ENCODE peak calls at places on chromosomes 7 and 10, in nine cellular contexts. One of them, this sample, is unnamed.

GRCh38 chr10:110657968-110658691 is 14.0 kb downstream of the RBM20 start:
- DNase-seq in breast epithelium: no peak
- DNase-seq in left ventricle myocardium inferior: no peak
- DNase-seq in brain microvascular endothelial cell: no peak
- DNase-seq in neural progenitor cell: no peak
- DNase-seq in AG09309: no peak
- DNase-seq in uterus: no peak
- DNase-seq in fibroblast of mammary gland: no peak
- DNase-seq in fibroblast of lung: no peak
- DNase-seq in this sample: no peak

GRCh38 chr7:33886100-33886623 is 19.2 kb upstream of the BMPER start:
- DNase-seq in fibroblast of lung: no peak
- DNase-seq in brain microvascular endothelial cell: no peak
- DNase-seq in fibroblast of mammary gland: peak
- DNase-seq in breast epithelium: no peak
- DNase-seq in neural progenitor cell: peak
- DNase-seq in left ventricle myocardium inferior: no peak
- DNase-seq in AG09309: no peak
- DNase-seq in uterus: no peak
- DNase-seq in this sample: no peak

GRCh38 chr7:80721880-80722595 is 83.6 kb downstream of the CD36 start:
- DNase-seq in left ventricle myocardium inferior: no peak
- DNase-seq in fibroblast of lung: peak
- DNase-seq in uterus: peak
- DNase-seq in breast epithelium: no peak
- DNase-seq in neural progenitor cell: peak
- DNase-seq in brain microvascular endothelial cell: peak
- DNase-seq in AG09309: peak
- DNase-seq in fibroblast of mammary gland: peak
- DNase-seq in this sample: peak

GRCh38 chr10:77548157-77548556 is 89.5 kb downstream of the KCNMA1 start:
- DNase-seq in brain microvascular endothelial cell: no peak
- DNase-seq in fibroblast of lung: no peak
- DNase-seq in left ventricle myocardium inferior: no peak
- DNase-seq in uterus: no peak
- DNase-seq in AG09309: no peak
- DNase-seq in fibroblast of mammary gland: no peak
- DNase-seq in breast epithelium: no peak
- DNase-seq in neural progenitor cell: no peak
- DNase-seq in this sample: no peak

GRCh38 chr7:2474813-2475677 is 1.2 kb downstream of the GRIFIN start:
- DNase-seq in breast epithelium: no peak
- DNase-seq in neural progenitor cell: no peak
- DNase-seq in fibroblast of lung: no peak
- DNase-seq in left ventricle myocardium inferior: no peak
- DNase-seq in AG09309: no peak
- DNase-seq in brain microvascular endothelial cell: no peak
- DNase-seq in fibroblast of mammary gland: no peak
- DNase-seq in uterus: no peak
- DNase-seq in this sample: no peak

GRCh38 chr7:98816206-98816605 is 53.6 kb downstream of the TMEM130 start:
- DNase-seq in uterus: no peak
- DNase-seq in breast epithelium: no peak
- DNase-seq in brain microvascular endothelial cell: no peak
- DNase-seq in fibroblast of lung: no peak
- DNase-seq in left ventricle myocardium inferior: peak
- DNase-seq in AG09309: no peak
- DNase-seq in fibroblast of mammary gland: no peak
- DNase-seq in neural progenitor cell: no peak
- DNase-seq in this sample: no peak

GRCh38 chr7:155961241-155962190 is 149.3 kb upstream of the SHH start:
- DNase-seq in fibroblast of mammary gland: peak
- DNase-seq in neural progenitor cell: peak
- DNase-seq in AG09309: no peak
- DNase-seq in uterus: no peak
- DNase-seq in brain microvascular endothelial cell: peak
- DNase-seq in left ventricle myocardium inferior: no peak
- DNase-seq in breast epithelium: no peak
- DNase-seq in fibroblast of lung: no peak
- DNase-seq in this sample: no peak

GRCh38 chr7:4882169-4882741 is 1.3 kb downstream of the RADIL start:
- DNase-seq in fibroblast of mammary gland: peak
- DNase-seq in left ventricle myocardium inferior: peak
- DNase-seq in neural progenitor cell: peak
- DNase-seq in fibroblast of lung: peak
- DNase-seq in brain microvascular endothelial cell: peak
- DNase-seq in AG09309: peak
- DNase-seq in uterus: peak
- DNase-seq in breast epithelium: peak
- DNase-seq in this sample: no peak

GRCh38 chr10:6473901-6474370 is 106.1 kb downstream of the PRKCQ start:
- DNase-seq in uterus: no peak
- DNase-seq in brain microvascular endothelial cell: no peak
- DNase-seq in breast epithelium: no peak
- DNase-seq in AG09309: no peak
- DNase-seq in neural progenitor cell: no peak
- DNase-seq in fibroblast of mammary gland: no peak
- DNase-seq in fibroblast of lung: peak
- DNase-seq in left ventricle myocardium inferior: no peak
- DNase-seq in this sample: no peak

GRCh38 chr7:108463613-108464012 is 7.4 kb upstream of the NRCAM start:
- DNase-seq in left ventricle myocardium inferior: no peak
- DNase-seq in fibroblast of mammary gland: no peak
- DNase-seq in fibroblast of lung: no peak
- DNase-seq in breast epithelium: no peak
- DNase-seq in brain microvascular endothelial cell: no peak
- DNase-seq in AG09309: no peak
- DNase-seq in uterus: no peak
- DNase-seq in neural progenitor cell: no peak
- DNase-seq in this sample: no peak

GRCh38 chr7:116715087-116715486 is 43.1 kb downstream of the MET start:
- DNase-seq in AG09309: no peak
- DNase-seq in fibroblast of lung: peak
- DNase-seq in neural progenitor cell: no peak
- DNase-seq in breast epithelium: no peak
- DNase-seq in uterus: no peak
- DNase-seq in left ventricle myocardium inferior: no peak
- DNase-seq in fibroblast of mammary gland: peak
- DNase-seq in brain microvascular endothelial cell: no peak
- DNase-seq in this sample: no peak

GRCh38 chr10:121466424-121466823 is 131.8 kb downstream of the FGFR2 start:
- DNase-seq in fibroblast of mammary gland: no peak
- DNase-seq in breast epithelium: no peak
- DNase-seq in AG09309: no peak
- DNase-seq in neural progenitor cell: no peak
- DNase-seq in uterus: no peak
- DNase-seq in left ventricle myocardium inferior: no peak
- DNase-seq in brain microvascular endothelial cell: no peak
- DNase-seq in fibroblast of lung: no peak
- DNase-seq in this sample: no peak

GRCh38 chr7:108181073-108181985 is 51.2 kb upstream of the LAMB4 start:
- DNase-seq in fibroblast of mammary gland: peak
- DNase-seq in brain microvascular endothelial cell: peak
- DNase-seq in uterus: no peak
- DNase-seq in neural progenitor cell: peak
- DNase-seq in fibroblast of lung: peak
- DNase-seq in AG09309: no peak
- DNase-seq in breast epithelium: no peak
- DNase-seq in left ventricle myocardium inferior: no peak
- DNase-seq in this sample: no peak

GRCh38 chr7:115047968-115048720 is 126.2 kb downstream of the MDFIC start:
- DNase-seq in AG09309: peak
- DNase-seq in neural progenitor cell: no peak
- DNase-seq in breast epithelium: no peak
- DNase-seq in fibroblast of lung: peak
- DNase-seq in left ventricle myocardium inferior: no peak
- DNase-seq in uterus: no peak
- DNase-seq in fibroblast of mammary gland: peak
- DNase-seq in brain microvascular endothelial cell: peak
- DNase-seq in this sample: no peak

GRCh38 chr7:121195859-121196588 is 132.8 kb upstream of the WNT16 start:
- DNase-seq in uterus: no peak
- DNase-seq in breast epithelium: no peak
- DNase-seq in brain microvascular endothelial cell: peak
- DNase-seq in fibroblast of lung: no peak
- DNase-seq in fibroblast of mammary gland: no peak
- DNase-seq in neural progenitor cell: no peak
- DNase-seq in left ventricle myocardium inferior: no peak
- DNase-seq in AG09309: no peak
- DNase-seq in this sample: no peak

GRCh38 chr7:82056282-82056681 is 286.4 kb upstream of the HGF start:
- DNase-seq in AG09309: no peak
- DNase-seq in neural progenitor cell: no peak
- DNase-seq in uterus: no peak
- DNase-seq in fibroblast of lung: no peak
- DNase-seq in breast epithelium: no peak
- DNase-seq in left ventricle myocardium inferior: no peak
- DNase-seq in fibroblast of mammary gland: peak
- DNase-seq in brain microvascular endothelial cell: no peak
- DNase-seq in this sample: no peak

GRCh38 chr10:93259126-93259525 is 185.4 kb downstream of the CYP26A1 start:
- DNase-seq in fibroblast of lung: no peak
- DNase-seq in neural progenitor cell: no peak
- DNase-seq in uterus: no peak
- DNase-seq in brain microvascular endothelial cell: no peak
- DNase-seq in AG09309: no peak
- DNase-seq in breast epithelium: no peak
- DNase-seq in fibroblast of mammary gland: no peak
- DNase-seq in left ventricle myocardium inferior: no peak
- DNase-seq in this sample: no peak

GRCh38 chr7:100614308-100614861 is 2.0 kb downstream of the MOSPD3 start:
- DNase-seq in AG09309: no peak
- DNase-seq in uterus: no peak
- DNase-seq in breast epithelium: no peak
- DNase-seq in neural progenitor cell: no peak
- DNase-seq in fibroblast of mammary gland: peak
- DNase-seq in fibroblast of lung: no peak
- DNase-seq in brain microvascular endothelial cell: no peak
- DNase-seq in left ventricle myocardium inferior: no peak
- DNase-seq in this sample: no peak

GRCh38 chr7:137986252-137987010 is 15.5 kb downstream of the CREB3L2 start:
- DNase-seq in AG09309: peak
- DNase-seq in fibroblast of lung: peak
- DNase-seq in uterus: peak
- DNase-seq in fibroblast of mammary gland: peak
- DNase-seq in breast epithelium: no peak
- DNase-seq in left ventricle myocardium inferior: no peak
- DNase-seq in brain microvascular endothelial cell: no peak
- DNase-seq in neural progenitor cell: no peak
- DNase-seq in this sample: no peak

GRCh38 chr7:50712527-50713356 is 70.0 kb downstream of the GRB10 start:
- DNase-seq in AG09309: no peak
- DNase-seq in breast epithelium: no peak
- DNase-seq in uterus: no peak
- DNase-seq in brain microvascular endothelial cell: no peak
- DNase-seq in fibroblast of mammary gland: no peak
- DNase-seq in left ventricle myocardium inferior: no peak
- DNase-seq in fibroblast of lung: no peak
- DNase-seq in neural progenitor cell: no peak
- DNase-seq in this sample: no peak
- TF ChIP-seq CTCF in AG09309: no peak
- TF ChIP-seq CTCF in breast epithelium: no peak
- TF ChIP-seq CTCF in uterus: no peak
- TF ChIP-seq CTCF in brain microvascular endothelial cell: no peak
- TF ChIP-seq CTCF in fibroblast of mammary gland: no peak
- TF ChIP-seq CTCF in left ventricle myocardium inferior: no peak
- TF ChIP-seq CTCF in fibroblast of lung: peak
- TF ChIP-seq CTCF in neural progenitor cell: no peak
- TF ChIP-seq CTCF in this sample: no peak

GRCh38 chr10:4677296-4678021 is 148.5 kb upstream of the AKR1E2 start:
- DNase-seq in neural progenitor cell: no peak
- DNase-seq in AG09309: no peak
- DNase-seq in breast epithelium: no peak
- DNase-seq in fibroblast of lung: peak
- DNase-seq in uterus: no peak
- DNase-seq in left ventricle myocardium inferior: no peak
- DNase-seq in fibroblast of mammary gland: peak
- DNase-seq in brain microvascular endothelial cell: peak
- DNase-seq in this sample: no peak
- H3K4me3 ChIP-seq in neural progenitor cell: no peak
- H3K4me3 ChIP-seq in AG09309: no peak
- H3K4me3 ChIP-seq in breast epithelium: no peak
- H3K4me3 ChIP-seq in fibroblast of lung: no peak
- H3K4me3 ChIP-seq in uterus: no peak
- H3K4me3 ChIP-seq in left ventricle myocardium inferior: no peak
- H3K4me3 ChIP-seq in fibroblast of mammary gland: peak
- H3K4me3 ChIP-seq in brain microvascular endothelial cell: peak
- H3K4me3 ChIP-seq in this sample: no peak

DNA sequence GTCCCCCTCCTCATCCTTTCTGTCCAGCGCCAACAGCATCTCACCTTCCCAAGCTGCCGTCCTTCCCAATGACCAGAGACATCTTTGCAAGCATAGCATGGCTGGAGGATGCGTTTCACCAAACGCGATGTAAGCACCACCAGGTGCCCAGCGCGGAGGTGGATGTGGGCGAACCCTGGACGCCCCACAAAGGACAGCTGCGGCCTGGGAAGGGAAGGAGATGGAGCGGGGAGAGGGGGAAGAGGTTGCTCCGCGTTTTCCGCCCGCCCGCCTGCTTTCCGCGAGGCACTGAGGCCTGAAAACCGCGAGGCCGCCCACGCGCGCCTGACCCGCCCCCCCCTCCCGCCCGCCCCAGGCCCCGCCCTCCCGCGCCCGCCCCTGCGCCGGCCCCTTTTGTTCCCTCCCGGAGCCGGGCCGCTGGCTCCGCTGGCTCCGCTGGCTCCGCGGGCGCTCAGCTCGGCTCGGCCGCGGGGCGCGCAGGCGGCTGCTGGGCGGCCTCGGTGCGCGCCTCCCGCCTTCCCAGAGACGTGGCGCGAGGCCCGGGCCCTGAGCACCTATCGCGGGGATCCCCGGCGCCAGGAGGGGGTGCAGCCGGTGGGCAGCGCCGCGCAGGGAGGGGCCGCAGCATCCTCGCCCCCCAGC is at the start of gene CLIP2:
- DNase-seq in breast epithelium: peak
- DNase-seq in brain microvascular endothelial cell: peak
- DNase-seq in fibroblast of lung: peak
- DNase-seq in uterus: peak
- DNase-seq in left ventricle myocardium inferior: peak
- DNase-seq in fibroblast of mammary gland: peak
- DNase-seq in AG09309: no peak
- DNase-seq in neural progenitor cell: peak
- DNase-seq in this sample: peak
- TF ChIP-seq CTCF in breast epithelium: no peak
- TF ChIP-seq CTCF in brain microvascular endothelial cell: no peak
- TF ChIP-seq CTCF in fibroblast of lung: no peak
- TF ChIP-seq CTCF in uterus: no peak
- TF ChIP-seq CTCF in left ventricle myocardium inferior: no peak
- TF ChIP-seq CTCF in fibroblast of mammary gland: no peak
- TF ChIP-seq CTCF in AG09309: no peak
- TF ChIP-seq CTCF in neural progenitor cell: no peak
- TF ChIP-seq CTCF in this sample: no peak

DNA sequence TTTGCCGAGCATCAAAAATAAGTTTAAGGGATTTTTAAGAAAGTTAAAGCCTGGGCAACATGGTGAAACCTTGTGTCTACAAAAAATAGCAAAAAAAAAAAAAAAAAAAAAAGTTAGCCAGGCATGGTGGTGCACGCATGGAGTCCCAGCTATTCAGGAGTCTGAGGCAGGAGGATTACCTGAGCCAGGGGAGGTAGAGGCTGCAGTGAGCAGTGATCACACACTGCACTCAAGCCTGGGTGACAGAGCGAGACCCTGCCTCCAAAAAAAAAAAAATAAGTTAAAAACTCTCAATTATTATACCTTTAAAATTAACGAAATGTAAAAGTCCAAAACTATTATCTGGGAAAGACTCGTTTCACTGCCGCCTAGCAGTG is 35.0 kb upstream of the DAGLB start:
- DNase-seq in breast epithelium: no peak
- DNase-seq in neural progenitor cell: no peak
- DNase-seq in AG09309: no peak
- DNase-seq in left ventricle myocardium inferior: no peak
- DNase-seq in fibroblast of mammary gland: no peak
- DNase-seq in fibroblast of lung: no peak
- DNase-seq in uterus: no peak
- DNase-seq in brain microvascular endothelial cell: no peak
- DNase-seq in this sample: no peak
- H3K4me3 ChIP-seq in breast epithelium: peak
- H3K4me3 ChIP-seq in neural progenitor cell: peak
- H3K4me3 ChIP-seq in AG09309: peak
- H3K4me3 ChIP-seq in left ventricle myocardium inferior: peak
- H3K4me3 ChIP-seq in fibroblast of mammary gland: peak
- H3K4me3 ChIP-seq in fibroblast of lung: peak
- H3K4me3 ChIP-seq in uterus: peak
- H3K4me3 ChIP-seq in brain microvascular endothelial cell: peak
- H3K4me3 ChIP-seq in this sample: peak

This sample was measured in dorsolateral prefrontal cortex.